ENCODE peak calls at places on chromosome 10, in four cellular contexts. L is AG04450, Y is PC-9, O is WTC11. I is an unnamed sample.

GRCh38 chr10:132607961-132608495 is 70.4 kb downstream of the INPP5A start:
- DNase-seq in Y (no peak), L (no peak), O (peak), I (no peak)

GRCh38 chr10:33897255-33897893 is 562.9 kb upstream of the NRP1 start:
- DNase-seq in O (no peak), Y (no peak), L (no peak), I (peak)

GRCh38 chr10:45428611-45429510 is 54.8 kb downstream of the ALOX5 start:
- DNase-seq in Y (no peak), O (no peak), L (no peak), I (no peak)

GRCh38 chr10:96309631-96310358 is 5.6 kb downstream of the DNTT start:
- DNase-seq in L (no peak), O (peak), Y (no peak), I (no peak)

GRCh38 chr10:49106451-49106850 is 8.9 kb downstream of the VSTM4 start:
- DNase-seq in O (no peak), L (no peak), Y (no peak), I (peak)

GRCh38 chr10:122657255-122657654 is 42.4 kb downstream of the C10orf120 start:
- DNase-seq in Y (no peak), O (no peak), L (no peak), I (no peak)

GRCh38 chr10:48383393-48383792 is 76.9 kb downstream of the MAPK8 start:
- DNase-seq in L (no peak), O (no peak), Y (no peak), I (no peak)

GRCh38 chr10:75508239-75508813 is 76.9 kb downstream of the LRMDA start:
- DNase-seq in O (no peak), Y (no peak), L (no peak), I (no peak)

GRCh38 chr10:29302499-29302898 is 13.6 kb downstream of the LYZL1 start:
- DNase-seq in L (no peak), Y (no peak), O (no peak), I (no peak)

GRCh38 chr10:86401588-86402282 is 35.1 kb upstream of the GRID1 start:
- DNase-seq in L (no peak), O (peak), Y (no peak), I (no peak)

GRCh38 chr10:22316286-22317120 is at the start of gene COMMD3:
- DNase-seq in O (peak), L (peak), Y (peak), I (peak)

GRCh38 chr10:93390691-93391090 is 91.4 kb downstream of the MYOF start:
- DNase-seq in Y (no peak), L (no peak), O (no peak), I (no peak)

GRCh38 chr10:120689766-120690539 is 161.2 kb upstream of the WDR11 start:
- DNase-seq in O (no peak), Y (no peak), L (no peak), I (no peak)

GRCh38 chr10:34756584-34756983 is 58.5 kb downstream of the PARD3 start:
- DNase-seq in L (no peak), O (no peak), Y (no peak), I (no peak)

GRCh38 chr10:80202934-80203834 is 2.2 kb downstream of the ANXA11 start:
- DNase-seq in O (peak), Y (peak), L (peak), I (peak)

GRCh38 chr10:43294241-43294658 is 27.4 kb upstream of the RASGEF1A start:
- DNase-seq in Y (no peak), L (no peak), O (no peak), I (no peak)

GRCh38 chr10:8594176-8594575 is 539.7 kb downstream of the GATA3 start:
- DNase-seq in O (no peak), Y (no peak), L (no peak), I (no peak)

GRCh38 chr10:26801831-26802230 is 58.9 kb downstream of the ABI1 start:
- DNase-seq in Y (no peak), O (no peak), L (no peak), I (no peak)

GRCh38 chr10:113550365-113550764 is 2.5 kb upstream of the HABP2 start:
- DNase-seq in Y (no peak), L (no peak), O (no peak), I (peak)

GRCh38 chr10:25641576-25641975 is 292.5 kb upstream of the MYO3A start:
- DNase-seq in L (no peak), O (no peak), Y (no peak), I (no peak)

GRCh38 chr10:117000580-117000979 is 4.4 kb downstream of the SHTN1 start:
- DNase-seq in Y (no peak), O (no peak), L (no peak), I (no peak)

GRCh38 chr10:44278669-44279337 is 106.1 kb downstream of the CXCL12 start:
- DNase-seq in Y (no peak), L (no peak), O (no peak), I (no peak)

GRCh38 chr10:8138471-8138870 is 84.0 kb downstream of the GATA3 start:
- DNase-seq in L (no peak), Y (no peak), O (no peak), I (peak)

GRCh38 chr10:80051993-80052392 is 26.5 kb upstream of the TMEM254 start:
- DNase-seq in L (no peak), O (no peak), Y (no peak), I (no peak)

GRCh38 chr10:9228770-9229169 is 1174.3 kb downstream of the GATA3 start:
- DNase-seq in O (no peak), Y (peak), L (no peak), I (peak)

GRCh38 chr10:70088299-70088698 is 35.7 kb downstream of the MACROH2A2 start:
- DNase-seq in O (no peak), Y (no peak), L (no peak), I (no peak)

GRCh38 chr10:114408968-114409444 is 4.7 kb upstream of the AFAP1L2 start:
- DNase-seq in L (no peak), Y (no peak), O (no peak), I (no peak)

GRCh38 chr10:122688293-122688989 is 11.2 kb downstream of the C10orf120 start:
- DNase-seq in L (no peak), O (no peak), Y (peak), I (peak)

GRCh38 chr10:75987610-75988009 is 556.2 kb downstream of the LRMDA start:
- DNase-seq in Y (no peak), L (no peak), O (no peak), I (peak)

GRCh38 chr10:132163278-132163765 is 23.4 kb upstream of the DPYSL4 start:
- DNase-seq in Y (no peak), O (peak), L (no peak), I (peak)

GRCh38 chr10:97921581-97922377 is 72.1 kb downstream of the GOLGA7B start:
- DNase-seq in L (no peak), Y (no peak), O (no peak), I (peak)

GRCh38 chr10:97234403-97234802 is 48.6 kb upstream of the SLIT1 start:
- DNase-seq in O (no peak), Y (no peak), L (peak), I (peak)

GRCh38 chr10:70903262-70903921 is 15.0 kb upstream of the PCBD1 start:
- DNase-seq in Y (peak), O (peak), L (peak), I (peak)

GRCh38 chr10:87842220-87842641 is 21.1 kb downstream of the KLLN start:
- DNase-seq in L (no peak), Y (peak), O (no peak), I (peak)

GRCh38 chr10:132986978-132987377 is 44.6 kb upstream of the CFAP46 start:
- DNase-seq in Y (no peak), O (no peak), L (no peak), I (no peak)

GRCh38 chr10:129532838-129533237 is 65.8 kb downstream of the MGMT start:
- DNase-seq in O (no peak), Y (no peak), L (no peak), I (no peak)

GRCh38 chr10:14736600-14737081 is 38.1 kb downstream of the FAM107B start:
- DNase-seq in Y (no peak), L (peak), O (no peak), I (no peak)

GRCh38 chr10:1646332-1646731 is 91.0 kb downstream of the ADARB2 start:
- DNase-seq in O (no peak), Y (no peak), L (no peak), I (no peak)

DNA sequence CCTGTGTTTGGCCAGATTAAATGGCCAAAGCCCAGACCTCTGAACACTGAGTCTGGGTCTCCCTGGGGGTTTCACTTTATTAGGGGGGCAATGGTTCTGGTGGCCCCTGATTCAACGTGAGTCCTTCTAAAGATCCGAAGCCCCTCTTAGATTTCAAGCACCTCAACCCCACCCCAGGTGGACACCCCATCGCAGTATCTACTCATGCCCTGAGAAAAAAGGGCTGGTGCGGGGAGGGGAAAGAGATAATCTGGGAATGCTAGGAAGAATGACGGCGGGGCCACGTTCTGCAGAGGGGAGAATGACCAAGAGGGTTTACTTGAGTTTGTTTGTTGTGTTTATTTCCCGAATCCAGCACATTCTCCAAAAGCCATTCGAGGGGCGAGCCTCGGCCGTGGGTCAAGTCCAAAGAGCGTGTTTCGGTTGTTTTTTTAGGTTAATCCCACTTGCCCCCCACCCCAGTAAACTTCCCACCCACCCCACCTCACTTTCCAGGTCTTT is 832 bp downstream of the PDLIM1 start:
- DNase-seq in L (no peak), O (no peak), Y (no peak), I (peak)
- TF ChIP-seq CTCF in L (no peak), O (no peak), Y (no peak), I (no peak)

DNA sequence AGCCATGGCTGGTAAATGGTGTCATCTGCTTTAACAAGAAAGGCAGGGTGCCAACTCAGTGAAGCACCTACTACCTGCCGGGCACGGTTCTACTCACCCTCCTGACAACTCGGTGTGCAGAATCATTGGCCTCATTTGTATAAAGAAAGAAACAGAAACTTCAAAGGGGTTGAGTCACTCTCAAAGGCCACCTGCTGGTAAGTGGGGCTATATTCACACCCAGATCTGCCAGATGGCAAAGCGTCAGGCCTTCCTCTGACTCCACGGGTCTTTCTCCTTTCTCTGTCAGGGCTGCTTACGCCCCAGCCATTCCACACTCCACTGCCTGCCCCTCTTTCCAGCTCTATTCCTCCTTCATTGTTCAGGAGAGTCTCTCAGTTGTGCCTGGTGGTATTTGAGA is 309.2 kb downstream of the GFRA1 start:
- DNase-seq in L (no peak), O (no peak), Y (no peak), I (peak)
- TF ChIP-seq CTCF in L (peak), O (no peak), Y (no peak), I (no peak)

GRCh38 chr10:102229810-102230263 is 3.7 kb downstream of the ELOVL3 start:
- DNase-seq in O (peak), L (no peak), Y (peak), I (peak)
- TF ChIP-seq CTCF in O (peak), L (peak), Y (peak), I (peak)

GRCh38 chr10:59675812-59676211 is 33.8 kb downstream of the SLC16A9 start:
- DNase-seq in L (no peak), Y (no peak), O (peak), I (peak)
- TF ChIP-seq CTCF in L (no peak), Y (peak), O (peak), I (no peak)

GRCh38 chr10:101617102-101617823 is 29.1 kb downstream of the DPCD start:
- DNase-seq in L (no peak), Y (no peak), O (no peak), I (no peak)
- TF ChIP-seq CTCF in L (peak), Y (no peak), O (no peak), I (no peak)

DNA sequence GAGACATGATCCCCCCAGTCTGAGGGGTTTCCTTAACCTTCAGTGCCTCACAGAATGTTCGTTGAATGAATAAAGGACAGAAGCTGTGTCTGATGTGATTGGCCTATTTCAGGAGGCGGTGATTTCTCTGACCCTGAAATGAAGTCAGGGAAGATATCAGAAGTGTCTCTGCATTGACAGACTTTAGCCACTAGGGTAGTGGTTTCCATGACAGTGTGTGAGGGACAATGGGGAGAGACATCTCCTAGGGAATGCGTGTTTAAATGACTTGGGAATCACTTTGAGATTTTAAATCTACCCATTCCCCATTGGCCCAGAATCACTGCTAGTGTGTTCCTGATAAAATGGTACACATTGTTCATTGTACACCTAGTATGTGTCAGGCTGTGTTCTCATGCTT is 132.0 kb downstream of the CFAP58 start:
- DNase-seq in O (no peak), L (no peak), Y (no peak), I (no peak)
- TF ChIP-seq CTCF in O (no peak), L (no peak), Y (peak), I (peak)

DNA sequence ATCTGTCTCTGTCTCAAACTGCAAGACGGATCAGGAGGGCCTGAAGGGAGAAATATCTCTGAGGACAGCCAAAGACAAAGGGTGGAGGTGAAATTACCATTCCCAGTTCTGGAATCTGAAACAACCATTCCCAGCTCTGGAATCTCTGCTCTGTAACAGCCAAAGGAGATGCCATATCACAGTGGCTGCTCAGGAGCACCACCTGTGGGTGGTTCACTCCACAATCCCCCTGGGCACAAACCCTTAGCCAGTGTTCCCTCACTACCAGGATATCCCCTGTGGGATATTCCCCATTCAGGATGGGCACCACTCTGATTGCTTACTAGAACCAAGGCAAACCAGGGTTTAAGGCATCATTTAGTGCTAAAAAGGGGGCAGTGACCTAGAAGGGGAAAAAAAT is 199.0 kb downstream of the HTR7 start:
- DNase-seq in Y (no peak), L (no peak), O (peak), I (no peak)
- TF ChIP-seq CTCF in Y (no peak), L (peak), O (no peak), I (no peak)

I was measured in MCF 10A.